ENCODE peak calls at places on chromosomes 7 and 10, in ten cellular contexts. G, P, K, N, Z, B, Q, T, H and D are unnamed samples.

GRCh38 chr7:135825406-135825805 is 76.8 kb upstream of the FAM180A start:
- ATAC-seq in G (no peak), P (no peak), K (no peak), N (no peak), Z (no peak), B (no peak), Q (no peak), T (no peak), H (no peak), D (no peak)

GRCh38 chr7:133977409-133978274 is 149.5 kb upstream of the LRGUK start:
- ATAC-seq in G (no peak), P (no peak), K (no peak), N (no peak), Z (no peak), B (no peak), Q (no peak), T (no peak), H (no peak), D (no peak)

GRCh38 chr7:134368851-134369533 is 52.3 kb upstream of the SLC35B4 start:
- ATAC-seq in G (no peak), P (peak; percentile 62), K (no peak), N (peak; percentile 76), Z (peak; percentile 43), B (no peak), Q (no peak), T (no peak), H (no peak), D (peak; percentile 68)

GRCh38 chr10:43068136-43068395 is 8.8 kb upstream of the RET start:
- ATAC-seq in G (no peak), P (no peak), K (no peak), N (no peak), Z (no peak), B (no peak), Q (no peak), T (no peak), H (no peak), D (no peak)

GRCh38 chr7:13179775-13180448 is 492.5 kb downstream of the ARL4A start:
- ATAC-seq in G (no peak), P (no peak), K (no peak), N (no peak), Z (no peak), B (no peak), Q (no peak), T (no peak), H (peak; percentile 58), D (no peak)

GRCh38 chr7:114574384-114574783 is 159.8 kb downstream of the FOXP2 start:
- ATAC-seq in G (no peak), P (peak; percentile 73), K (no peak), N (no peak), Z (no peak), B (no peak), Q (no peak), T (no peak), H (no peak), D (peak; percentile 80)

GRCh38 chr10:128151031-128151430 is 24.8 kb upstream of the MKI67 start:
- ATAC-seq in G (no peak), P (no peak), K (no peak), N (no peak), Z (no peak), B (no peak), Q (no peak), T (no peak), H (no peak), D (no peak)

GRCh38 chr10:4638116-4638515 is 187.9 kb upstream of the AKR1E2 start:
- ATAC-seq in G (no peak), P (peak; percentile 89), K (no peak), N (no peak), Z (peak; percentile 41), B (no peak), Q (no peak), T (no peak), H (peak; percentile 88), D (no peak)

GRCh38 chr10:108801220-108801619 is 1122.1 kb downstream of the XPNPEP1 start:
- ATAC-seq in G (no peak), P (no peak), K (no peak), N (no peak), Z (no peak), B (no peak), Q (no peak), T (no peak), H (no peak), D (no peak)

GRCh38 chr10:6507311-6507710 is 72.8 kb downstream of the PRKCQ start:
- ATAC-seq in G (peak; percentile 48), P (no peak), K (peak; percentile 71), N (no peak), Z (no peak), B (peak; percentile 55), Q (no peak), T (no peak), H (no peak), D (no peak)

GRCh38 chr7:25068814-25069213 is 56.2 kb downstream of the CYCS start:
- ATAC-seq in G (no peak), P (peak; percentile 57), K (no peak), N (no peak), Z (no peak), B (no peak), Q (no peak), T (no peak), H (no peak), D (peak; percentile 50)

GRCh38 chr10:12625393-12626023 is 276.2 kb downstream of the CAMK1D start:
- ATAC-seq in G (no peak), P (no peak), K (no peak), N (no peak), Z (no peak), B (no peak), Q (no peak), T (no peak), H (no peak), D (no peak)

GRCh38 chr10:112842832-112843360 is 107.2 kb upstream of the TCF7L2 start:
- ATAC-seq in G (no peak), P (peak; percentile 27), K (no peak), N (peak; percentile 60), Z (no peak), B (no peak), Q (no peak), T (no peak), H (no peak), D (no peak)

GRCh38 chr7:144784943-144785342 is 50.9 kb downstream of the TPK1 start:
- ATAC-seq in G (no peak), P (peak; percentile 86), K (no peak), N (no peak), Z (no peak), B (no peak), Q (no peak), T (no peak), H (peak; percentile 38), D (no peak)

GRCh38 chr7:76191783-76192240 is 9.9 kb upstream of the SRRM3 start:
- ATAC-seq in G (no peak), P (no peak), K (no peak), N (no peak), Z (no peak), B (no peak), Q (no peak), T (no peak), H (no peak), D (peak; percentile 48)

GRCh38 chr10:70174058-70174741 is 3.9 kb upstream of the SAR1A start:
- ATAC-seq in G (peak; percentile 8), P (no peak), K (peak; percentile 25), N (peak; percentile 13), Z (peak; percentile 4), B (no peak), Q (no peak), T (no peak), H (no peak), D (peak; percentile 47)

GRCh38 chr7:69517985-69518731 is 80.1 kb upstream of the AUTS2 start:
- ATAC-seq in G (no peak), P (no peak), K (no peak), N (no peak), Z (no peak), B (no peak), Q (no peak), T (no peak), H (no peak), D (no peak)

GRCh38 chr10:60141916-60142559 is 235.7 kb upstream of the CCDC6 start:
- ATAC-seq in G (no peak), P (peak; percentile 15), K (no peak), N (peak; percentile 17), Z (no peak), B (no peak), Q (no peak), T (no peak), H (no peak), D (no peak)

GRCh38 chr7:30349170-30349569 is 64.8 kb downstream of the ZNRF2 start:
- ATAC-seq in G (no peak), P (no peak), K (no peak), N (no peak), Z (no peak), B (no peak), Q (no peak), T (no peak), H (no peak), D (no peak)

GRCh38 chr10:11197266-11197712 is 179.6 kb downstream of the CELF2 start:
- ATAC-seq in G (peak; percentile 27), P (peak; percentile 83), K (no peak), N (peak; percentile 97), Z (peak; percentile 90), B (peak; percentile 59), Q (peak; percentile 78), T (peak; percentile 85), H (peak; percentile 49), D (peak; percentile 23)

GRCh38 chr7:92665926-92666325 is 75.7 kb upstream of the FAM133B start:
- ATAC-seq in G (no peak), P (no peak), K (no peak), N (no peak), Z (no peak), B (no peak), Q (no peak), T (no peak), H (no peak), D (no peak)

GRCh38 chr7:70797109-70797514 is 334.8 kb upstream of the GALNT17 start:
- ATAC-seq in G (peak; percentile 56), P (no peak), K (no peak), N (peak; percentile 26), Z (no peak), B (no peak), Q (no peak), T (no peak), H (no peak), D (no peak)

GRCh38 chr7:22156205-22156604 is 200.7 kb downstream of the RAPGEF5 start:
- ATAC-seq in G (no peak), P (peak; percentile 64), K (no peak), N (no peak), Z (no peak), B (no peak), Q (no peak), T (no peak), H (no peak), D (peak; percentile 95)

GRCh38 chr7:106692450-106693051 is 31.6 kb upstream of the CCDC71L start:
- ATAC-seq in G (no peak), P (no peak), K (no peak), N (no peak), Z (no peak), B (no peak), Q (no peak), T (no peak), H (no peak), D (no peak)

GRCh38 chr7:16841681-16842080 is 36.9 kb upstream of the AGR2 start:
- ATAC-seq in G (no peak), P (peak; percentile 31), K (no peak), N (no peak), Z (no peak), B (no peak), Q (no peak), T (no peak), H (no peak), D (no peak)

GRCh38 chr10:35043796-35044344 is 46.3 kb downstream of the CUL2 start:
- ATAC-seq in G (no peak), P (no peak), K (no peak), N (no peak), Z (no peak), B (no peak), Q (no peak), T (no peak), H (no peak), D (no peak)

GRCh38 chr10:122567056-122567660 is 6.6 kb downstream of the DMBT1 start:
- ATAC-seq in G (no peak), P (peak; percentile 44), K (no peak), N (peak; percentile 64), Z (peak; percentile 56), B (no peak), Q (no peak), T (no peak), H (no peak), D (peak; percentile 54)

GRCh38 chr10:124050021-124051015 is 43.1 kb downstream of the CHST15 start:
- ATAC-seq in G (no peak), P (no peak), K (no peak), N (no peak), Z (peak; percentile 14), B (no peak), Q (no peak), T (no peak), H (no peak), D (no peak)